ENCODE peak calls at places on chromosomes 5 and 9, in seven cellular contexts. One of them, this sample, is unnamed.
A peak's percentile ranks its signal among the peaks of the same experiment; 100 is the strongest.

GRCh38 chr5:67879619-67880357 is 335.8 kb upstream of the PIK3R1 start:
- DNase-seq in tibial artery: no peak
- DNase-seq in CD4-positive, alpha-beta T cell: no peak
- DNase-seq in aorta: no peak
- DNase-seq in CD4-positive, CD25-positive, alpha-beta regulatory T cell: no peak
- DNase-seq in cardiac muscle cell: no peak
- DNase-seq in small intestine: peak; percentile 94
- DNase-seq in this sample: no peak

GRCh38 chr5:169442354-169443248 is 141.0 kb upstream of the SPDL1 start:
- DNase-seq in tibial artery: no peak
- DNase-seq in CD4-positive, alpha-beta T cell: no peak
- DNase-seq in aorta: no peak
- DNase-seq in CD4-positive, CD25-positive, alpha-beta regulatory T cell: no peak
- DNase-seq in cardiac muscle cell: no peak
- DNase-seq in small intestine: no peak
- DNase-seq in this sample: no peak

GRCh38 chr5:151155149-151155776 is 2.3 kb downstream of the ANXA6 start:
- DNase-seq in tibial artery: no peak
- DNase-seq in CD4-positive, alpha-beta T cell: peak; percentile 70
- DNase-seq in aorta: no peak
- DNase-seq in CD4-positive, CD25-positive, alpha-beta regulatory T cell: peak; percentile 85
- DNase-seq in cardiac muscle cell: no peak
- DNase-seq in small intestine: peak; percentile 46
- DNase-seq in this sample: peak; percentile 38

GRCh38 chr9:136512651-136513066 is 29.8 kb upstream of the SEC16A start:
- DNase-seq in tibial artery: no peak
- DNase-seq in CD4-positive, alpha-beta T cell: peak; percentile 53
- DNase-seq in aorta: no peak
- DNase-seq in CD4-positive, CD25-positive, alpha-beta regulatory T cell: no peak
- DNase-seq in cardiac muscle cell: no peak
- DNase-seq in small intestine: no peak
- DNase-seq in this sample: no peak

GRCh38 chr5:93717162-93717561 is 24.2 kb downstream of the POU5F2 start:
- DNase-seq in tibial artery: no peak
- DNase-seq in CD4-positive, alpha-beta T cell: no peak
- DNase-seq in aorta: no peak
- DNase-seq in CD4-positive, CD25-positive, alpha-beta regulatory T cell: no peak
- DNase-seq in cardiac muscle cell: peak; percentile 62
- DNase-seq in small intestine: peak; percentile 80
- DNase-seq in this sample: no peak

GRCh38 chr5:6158974-6159863 is 219.1 kb downstream of the MED10 start:
- DNase-seq in tibial artery: no peak
- DNase-seq in CD4-positive, alpha-beta T cell: no peak
- DNase-seq in aorta: no peak
- DNase-seq in CD4-positive, CD25-positive, alpha-beta regulatory T cell: no peak
- DNase-seq in cardiac muscle cell: no peak
- DNase-seq in small intestine: no peak
- DNase-seq in this sample: no peak

GRCh38 chr5:96876292-96876850 is at the start of gene ERAP2:
- DNase-seq in tibial artery: no peak
- DNase-seq in CD4-positive, alpha-beta T cell: no peak
- DNase-seq in aorta: no peak
- DNase-seq in CD4-positive, CD25-positive, alpha-beta regulatory T cell: peak; percentile 87
- DNase-seq in cardiac muscle cell: no peak
- DNase-seq in small intestine: peak; percentile 84
- DNase-seq in this sample: no peak

GRCh38 chr5:179805529-179806249 is 977 bp downstream of the MGAT4B start:
- DNase-seq in tibial artery: peak; percentile 75
- DNase-seq in CD4-positive, alpha-beta T cell: no peak
- DNase-seq in aorta: no peak
- DNase-seq in CD4-positive, CD25-positive, alpha-beta regulatory T cell: peak; percentile 72
- DNase-seq in cardiac muscle cell: peak; percentile 61
- DNase-seq in small intestine: peak; percentile 38
- DNase-seq in this sample: no peak

GRCh38 chr5:53871050-53871449 is 310.6 kb downstream of the NDUFS4 start:
- DNase-seq in tibial artery: no peak
- DNase-seq in CD4-positive, alpha-beta T cell: no peak
- DNase-seq in aorta: no peak
- DNase-seq in CD4-positive, CD25-positive, alpha-beta regulatory T cell: no peak
- DNase-seq in cardiac muscle cell: no peak
- DNase-seq in small intestine: no peak
- DNase-seq in this sample: no peak

GRCh38 chr9:78903581-78903980 is 606.7 kb downstream of the PSAT1 start:
- DNase-seq in tibial artery: no peak
- DNase-seq in CD4-positive, alpha-beta T cell: no peak
- DNase-seq in aorta: no peak
- DNase-seq in CD4-positive, CD25-positive, alpha-beta regulatory T cell: no peak
- DNase-seq in cardiac muscle cell: no peak
- DNase-seq in small intestine: no peak
- DNase-seq in this sample: no peak

GRCh38 chr5:98927242-98927987 is 1.4 kb downstream of the CHD1 start:
- DNase-seq in tibial artery: peak; percentile 74
- DNase-seq in CD4-positive, alpha-beta T cell: peak; percentile 45
- DNase-seq in aorta: no peak
- DNase-seq in CD4-positive, CD25-positive, alpha-beta regulatory T cell: peak; percentile 79
- DNase-seq in cardiac muscle cell: peak; percentile 55
- DNase-seq in small intestine: peak; percentile 59
- DNase-seq in this sample: peak; percentile 49

GRCh38 chr5:181203842-181204560 is 995 bp downstream of the TRIM7 start:
- DNase-seq in tibial artery: no peak
- DNase-seq in CD4-positive, alpha-beta T cell: no peak
- DNase-seq in aorta: peak; percentile 79
- DNase-seq in CD4-positive, CD25-positive, alpha-beta regulatory T cell: peak; percentile 23
- DNase-seq in cardiac muscle cell: no peak
- DNase-seq in small intestine: no peak
- DNase-seq in this sample: no peak

GRCh38 chr5:98779264-98779877 is 5.9 kb downstream of the RGMB start:
- DNase-seq in tibial artery: no peak
- DNase-seq in CD4-positive, alpha-beta T cell: no peak
- DNase-seq in aorta: no peak
- DNase-seq in CD4-positive, CD25-positive, alpha-beta regulatory T cell: no peak
- DNase-seq in cardiac muscle cell: no peak
- DNase-seq in small intestine: peak; percentile 80
- DNase-seq in this sample: no peak

GRCh38 chr5:75055727-75056144 is 3.4 kb upstream of the GCNT4 start:
- DNase-seq in tibial artery: no peak
- DNase-seq in CD4-positive, alpha-beta T cell: no peak
- DNase-seq in aorta: no peak
- DNase-seq in CD4-positive, CD25-positive, alpha-beta regulatory T cell: no peak
- DNase-seq in cardiac muscle cell: no peak
- DNase-seq in small intestine: no peak
- DNase-seq in this sample: no peak

GRCh38 chr9:122394265-122395242 is 23.7 kb downstream of the PTGS1 start:
- DNase-seq in tibial artery: no peak
- DNase-seq in CD4-positive, alpha-beta T cell: no peak
- DNase-seq in aorta: no peak
- DNase-seq in CD4-positive, CD25-positive, alpha-beta regulatory T cell: no peak
- DNase-seq in cardiac muscle cell: no peak
- DNase-seq in small intestine: no peak
- DNase-seq in this sample: no peak

GRCh38 chr5:147509041-147509709 is 693 bp downstream of the DPYSL3 start:
- DNase-seq in tibial artery: peak; percentile 69
- DNase-seq in CD4-positive, alpha-beta T cell: no peak
- DNase-seq in aorta: peak; percentile 80
- DNase-seq in CD4-positive, CD25-positive, alpha-beta regulatory T cell: no peak
- DNase-seq in cardiac muscle cell: no peak
- DNase-seq in small intestine: no peak
- DNase-seq in this sample: no peak

GRCh38 chr5:32173394-32174010 is 617 bp downstream of the GOLPH3 start:
- DNase-seq in tibial artery: peak; percentile 88
- DNase-seq in CD4-positive, alpha-beta T cell: peak; percentile 47
- DNase-seq in aorta: no peak
- DNase-seq in CD4-positive, CD25-positive, alpha-beta regulatory T cell: peak; percentile 60
- DNase-seq in cardiac muscle cell: peak; percentile 67
- DNase-seq in small intestine: peak; percentile 79
- DNase-seq in this sample: peak; percentile 15

GRCh38 chr5:14449052-14449661 is 132.4 kb upstream of the OTULINL start:
- DNase-seq in tibial artery: no peak
- DNase-seq in CD4-positive, alpha-beta T cell: no peak
- DNase-seq in aorta: no peak
- DNase-seq in CD4-positive, CD25-positive, alpha-beta regulatory T cell: no peak
- DNase-seq in cardiac muscle cell: no peak
- DNase-seq in small intestine: no peak
- DNase-seq in this sample: no peak

GRCh38 chr5:15577132-15577531 is 77.2 kb downstream of the FBXL7 start:
- DNase-seq in tibial artery: no peak
- DNase-seq in CD4-positive, alpha-beta T cell: no peak
- DNase-seq in aorta: no peak
- DNase-seq in CD4-positive, CD25-positive, alpha-beta regulatory T cell: no peak
- DNase-seq in cardiac muscle cell: peak; percentile 21
- DNase-seq in small intestine: no peak
- DNase-seq in this sample: no peak

GRCh38 chr9:113654605-113655193 is 191.2 kb downstream of the RGS3 start:
- DNase-seq in tibial artery: peak; percentile 83
- DNase-seq in CD4-positive, alpha-beta T cell: no peak
- DNase-seq in aorta: peak; percentile 88
- DNase-seq in CD4-positive, CD25-positive, alpha-beta regulatory T cell: no peak
- DNase-seq in cardiac muscle cell: no peak
- DNase-seq in small intestine: no peak
- DNase-seq in this sample: no peak

GRCh38 chr5:77639624-77640023 is 1.1 kb upstream of the OTP start:
- DNase-seq in tibial artery: no peak
- DNase-seq in CD4-positive, alpha-beta T cell: no peak
- DNase-seq in aorta: no peak
- DNase-seq in CD4-positive, CD25-positive, alpha-beta regulatory T cell: no peak
- DNase-seq in cardiac muscle cell: no peak
- DNase-seq in small intestine: no peak
- DNase-seq in this sample: no peak
- H3K9me3 ChIP-seq in tibial artery: no peaks in the 10 kb centered on the region
- H3K9me3 ChIP-seq in CD4-positive, alpha-beta T cell: peaks cover 44% of the 10 kb centered on the region
- H3K9me3 ChIP-seq in aorta: peaks cover 2% of the 10 kb centered on the region
- H3K9me3 ChIP-seq in CD4-positive, CD25-positive, alpha-beta regulatory T cell: peaks cover 47% of the 10 kb centered on the region
- H3K9me3 ChIP-seq in cardiac muscle cell: no peaks in the 10 kb centered on the region
- H3K9me3 ChIP-seq in small intestine: no peaks in the 10 kb centered on the region
- H3K9me3 ChIP-seq in this sample: peaks cover 25% of the 10 kb centered on the region

DNA sequence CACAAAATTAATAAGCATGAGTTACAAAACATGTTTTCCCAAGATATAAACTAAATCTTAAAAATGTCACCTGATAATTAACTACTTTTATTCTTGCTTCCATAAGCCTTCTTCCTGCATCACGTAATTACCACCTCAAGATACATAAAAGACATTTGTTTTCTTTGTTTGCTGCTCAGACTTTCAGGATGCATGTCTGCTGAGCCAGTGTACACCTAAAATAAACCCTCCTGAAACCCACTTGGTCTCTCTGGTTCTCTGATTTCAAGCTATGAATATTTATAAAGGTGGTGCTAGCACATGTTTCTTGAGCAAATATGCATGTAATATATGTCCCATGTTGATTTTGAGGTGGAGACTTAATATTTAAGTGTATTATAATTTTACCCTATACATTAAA is 1627.7 kb upstream of the CDH9 start:
- DNase-seq in tibial artery: no peak
- DNase-seq in CD4-positive, alpha-beta T cell: no peak
- DNase-seq in aorta: no peak
- DNase-seq in CD4-positive, CD25-positive, alpha-beta regulatory T cell: no peak
- DNase-seq in cardiac muscle cell: no peak
- DNase-seq in small intestine: no peak
- DNase-seq in this sample: no peak
- H3K9me3 ChIP-seq in tibial artery: no peaks in the 10 kb centered on the region
- H3K9me3 ChIP-seq in CD4-positive, alpha-beta T cell: peaks cover 15% of the 10 kb centered on the region
- H3K9me3 ChIP-seq in aorta: no peaks in the 10 kb centered on the region
- H3K9me3 ChIP-seq in CD4-positive, CD25-positive, alpha-beta regulatory T cell: peaks cover 8% of the 10 kb centered on the region
- H3K9me3 ChIP-seq in cardiac muscle cell: no peaks in the 10 kb centered on the region
- H3K9me3 ChIP-seq in small intestine: no peaks in the 10 kb centered on the region
- H3K9me3 ChIP-seq in this sample: no peaks in the 10 kb centered on the region

GRCh38 chr9:129513282-129513681 is 107.6 kb downstream of the C9orf50 start:
- DNase-seq in tibial artery: no peak
- DNase-seq in CD4-positive, alpha-beta T cell: no peak
- DNase-seq in aorta: no peak
- DNase-seq in CD4-positive, CD25-positive, alpha-beta regulatory T cell: no peak
- DNase-seq in cardiac muscle cell: no peak
- DNase-seq in small intestine: no peak
- DNase-seq in this sample: no peak
- H3K9me3 ChIP-seq in tibial artery: peaks cover 31% of the 10 kb centered on the region
- H3K9me3 ChIP-seq in CD4-positive, alpha-beta T cell: peaks cover 27% of the 10 kb centered on the region
- H3K9me3 ChIP-seq in aorta: peaks cover 4% of the 10 kb centered on the region
- H3K9me3 ChIP-seq in CD4-positive, CD25-positive, alpha-beta regulatory T cell: peaks cover 22% of the 10 kb centered on the region
- H3K9me3 ChIP-seq in cardiac muscle cell: no peaks in the 10 kb centered on the region
- H3K9me3 ChIP-seq in small intestine: no peaks in the 10 kb centered on the region
- H3K9me3 ChIP-seq in this sample: no peaks in the 10 kb centered on the region

GRCh38 chr5:28017178-28017577 is 978.8 kb upstream of the CDH9 start:
- DNase-seq in tibial artery: no peak
- DNase-seq in CD4-positive, alpha-beta T cell: no peak
- DNase-seq in aorta: no peak
- DNase-seq in CD4-positive, CD25-positive, alpha-beta regulatory T cell: no peak
- DNase-seq in cardiac muscle cell: no peak
- DNase-seq in small intestine: no peak
- DNase-seq in this sample: no peak

GRCh38 chr5:28009526-28010025 is 971.2 kb upstream of the CDH9 start:
- DNase-seq in tibial artery: no peak
- DNase-seq in CD4-positive, alpha-beta T cell: no peak
- DNase-seq in aorta: no peak
- DNase-seq in CD4-positive, CD25-positive, alpha-beta regulatory T cell: no peak
- DNase-seq in cardiac muscle cell: no peak
- DNase-seq in small intestine: no peak
- DNase-seq in this sample: no peak

GRCh38 chr5:28012538-28012937 is 974.2 kb upstream of the CDH9 start:
- DNase-seq in tibial artery: no peak
- DNase-seq in CD4-positive, alpha-beta T cell: no peak
- DNase-seq in aorta: no peak
- DNase-seq in CD4-positive, CD25-positive, alpha-beta regulatory T cell: no peak
- DNase-seq in cardiac muscle cell: no peak
- DNase-seq in small intestine: no peak
- DNase-seq in this sample: no peak

DNA sequence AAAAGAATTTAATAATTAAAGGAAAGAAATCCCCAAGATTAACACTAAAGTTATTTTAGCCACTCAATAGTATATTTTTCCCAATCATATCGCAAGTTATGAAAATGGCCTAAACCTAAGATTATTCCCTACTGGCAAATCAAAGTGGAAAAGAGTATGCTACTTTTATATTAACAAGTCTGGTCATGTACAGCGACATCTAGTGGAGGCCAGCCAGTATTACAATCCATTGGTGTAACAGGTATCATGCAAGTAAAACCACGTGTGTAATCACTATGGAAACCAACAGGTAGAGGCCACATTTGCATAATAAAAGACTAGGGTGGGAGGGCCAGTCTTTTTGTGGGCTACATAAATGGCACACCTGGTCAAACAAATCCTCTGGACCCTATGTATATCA is 976.4 kb upstream of the CDH9 start:
- DNase-seq in tibial artery: no peak
- DNase-seq in CD4-positive, alpha-beta T cell: no peak
- DNase-seq in aorta: no peak
- DNase-seq in CD4-positive, CD25-positive, alpha-beta regulatory T cell: no peak
- DNase-seq in cardiac muscle cell: no peak
- DNase-seq in small intestine: no peak
- DNase-seq in this sample: no peak
- H3K9me3 ChIP-seq in tibial artery: no peaks in the 10 kb centered on the region
- H3K9me3 ChIP-seq in CD4-positive, alpha-beta T cell: peaks cover 36% of the 10 kb centered on the region
- H3K9me3 ChIP-seq in aorta: peaks cover 3% of the 10 kb centered on the region
- H3K9me3 ChIP-seq in CD4-positive, CD25-positive, alpha-beta regulatory T cell: peaks cover 45% of the 10 kb centered on the region
- H3K9me3 ChIP-seq in cardiac muscle cell: no peaks in the 10 kb centered on the region
- H3K9me3 ChIP-seq in small intestine: peaks cover 3% of the 10 kb centered on the region
- H3K9me3 ChIP-seq in this sample: no peaks in the 10 kb centered on the region

DNA sequence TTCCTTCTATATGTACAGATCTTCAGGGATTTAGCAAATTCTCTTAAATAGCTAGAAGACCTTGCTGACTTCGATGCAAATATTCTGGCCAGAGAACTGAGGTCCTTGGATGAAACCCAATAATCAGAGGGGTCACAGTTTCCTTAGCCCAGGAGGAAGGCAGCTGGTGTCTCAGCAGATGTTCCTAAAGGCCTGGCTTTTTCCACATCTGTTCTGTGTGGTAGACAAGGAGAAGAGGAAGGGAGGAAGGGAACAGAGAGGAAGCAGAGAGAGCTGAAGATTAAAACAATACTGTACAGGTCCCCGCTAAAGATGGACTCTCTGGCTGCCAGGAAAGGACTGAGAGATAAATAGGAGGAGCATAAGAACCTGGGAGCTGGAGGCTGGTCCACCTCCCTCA is 33.1 kb downstream of the BOD1 start:
- DNase-seq in tibial artery: no peak
- DNase-seq in CD4-positive, alpha-beta T cell: no peak
- DNase-seq in aorta: no peak
- DNase-seq in CD4-positive, CD25-positive, alpha-beta regulatory T cell: no peak
- DNase-seq in cardiac muscle cell: no peak
- DNase-seq in small intestine: no peak
- DNase-seq in this sample: no peak
- H3K9me3 ChIP-seq in tibial artery: peaks cover 6% of the 10 kb centered on the region
- H3K9me3 ChIP-seq in CD4-positive, alpha-beta T cell: peaks cover 31% of the 10 kb centered on the region
- H3K9me3 ChIP-seq in aorta: peaks cover 4% of the 10 kb centered on the region
- H3K9me3 ChIP-seq in CD4-positive, CD25-positive, alpha-beta regulatory T cell: peaks cover 8% of the 10 kb centered on the region
- H3K9me3 ChIP-seq in cardiac muscle cell: no peaks in the 10 kb centered on the region
- H3K9me3 ChIP-seq in small intestine: no peaks in the 10 kb centered on the region
- H3K9me3 ChIP-seq in this sample: peaks cover 13% of the 10 kb centered on the region

This sample was measured in T-helper 17 cell.